ENCODE peak calls at places on chromosomes 5 and 9, in six cellular contexts. Z is HCT116, V is SK-N-SH, R is K562, K is HepG2, A is H1. H is an unnamed sample.

GRCh38 chr5:145951071-145951470 is 14.7 kb downstream of the SH3RF2 start:
- DNase-seq in A (no peak), V (no peak), Z (no peak), R (no peak), K (no peak), H (no peak)

GRCh38 chr9:20529837-20530236 is 92.5 kb downstream of the MLLT3 start:
- DNase-seq in V (no peak), K (no peak), Z (no peak), A (no peak), R (no peak), H (no peak)

GRCh38 chr5:21783079-21783478 is 1070.1 kb downstream of the CDH12 start:
- DNase-seq in Z (no peak), A (no peak), K (no peak), R (no peak), V (no peak), H (no peak)

GRCh38 chr9:4987996-4988421 is 2.9 kb downstream of the JAK2 start:
- DNase-seq in V (peak; percentile 69), R (peak; percentile 61), A (peak; percentile 76), K (peak; percentile 66), Z (peak; percentile 48), H (peak; percentile 66)

GRCh38 chr9:76716270-76716669 is 48.0 kb upstream of the PCA3 start:
- DNase-seq in K (no peak), A (no peak), V (no peak), Z (no peak), R (no peak), H (no peak)

GRCh38 chr5:66843065-66843464 is 246.9 kb downstream of the MAST4 start:
- DNase-seq in V (no peak), Z (no peak), K (no peak), R (no peak), A (no peak), H (no peak)

GRCh38 chr9:20356392-20357206 is 265.7 kb downstream of the MLLT3 start:
- DNase-seq in A (peak; percentile 61), V (peak; percentile 68), R (no peak), Z (peak; percentile 43), K (peak; percentile 64), H (peak; percentile 36)

GRCh38 chr9:38620483-38621433 is at the start of gene ANKRD18A:
- DNase-seq in V (peak; percentile 91), R (no peak), Z (peak; percentile 83), K (peak; percentile 89), A (peak; percentile 94), H (no peak)

GRCh38 chr5:143183989-143184388 is 219.5 kb downstream of the NR3C1 start:
- DNase-seq in V (no peak), Z (no peak), R (no peak), A (no peak), K (no peak), H (no peak)

GRCh38 chr5:134112726-134113571 is 1.5 kb upstream of the TCF7 start:
- DNase-seq in Z (no peak), A (no peak), R (no peak), K (no peak), V (no peak), H (no peak)

GRCh38 chr9:78121488-78121887 is 89.9 kb upstream of the GNAQ start:
- DNase-seq in R (peak; percentile 31), K (peak; percentile 36), V (peak; percentile 39), A (peak; percentile 83), Z (peak; percentile 35), H (no peak)

GRCh38 chr5:24850911-24851310 is 206.1 kb upstream of the CDH10 start:
- DNase-seq in V (no peak), K (no peak), R (no peak), A (no peak), Z (no peak), H (no peak)
- TF ChIP-seq YY1 in V (no peak), K (no peak), R (no peak), A (no peak), Z (no peak), H (no peak)

GRCh38 chr9:135282808-135283207 is 195.3 kb downstream of the OLFM1 start:
- DNase-seq in K (no peak), R (no peak), A (no peak), Z (no peak), V (no peak), H (no peak)

GRCh38 chr9:135283621-135284020 is 196.0 kb upstream of the PPP1R26 start:
- DNase-seq in K (no peak), A (no peak), Z (no peak), V (no peak), R (no peak), H (no peak)

GRCh38 chr9:135281661-135282000 is 194.2 kb downstream of the OLFM1 start:
- DNase-seq in Z (no peak), A (no peak), R (no peak), V (peak; percentile 71), K (no peak), H (no peak)

GRCh38 chr9:135281151-135281550 is 193.7 kb downstream of the OLFM1 start:
- DNase-seq in A (peak; percentile 69), V (no peak), R (no peak), K (no peak), Z (no peak), H (no peak)

GRCh38 chr9:135282001-135282731 is 194.7 kb downstream of the OLFM1 start:
- DNase-seq in K (peak; percentile 6), V (peak; percentile 89), A (no peak), R (no peak), Z (peak; percentile 27), H (no peak)
- TF ChIP-seq JUND in K (no peak), V (no peak), A (no peak), R (no peak), Z (no peak), H (no peak)

DNA sequence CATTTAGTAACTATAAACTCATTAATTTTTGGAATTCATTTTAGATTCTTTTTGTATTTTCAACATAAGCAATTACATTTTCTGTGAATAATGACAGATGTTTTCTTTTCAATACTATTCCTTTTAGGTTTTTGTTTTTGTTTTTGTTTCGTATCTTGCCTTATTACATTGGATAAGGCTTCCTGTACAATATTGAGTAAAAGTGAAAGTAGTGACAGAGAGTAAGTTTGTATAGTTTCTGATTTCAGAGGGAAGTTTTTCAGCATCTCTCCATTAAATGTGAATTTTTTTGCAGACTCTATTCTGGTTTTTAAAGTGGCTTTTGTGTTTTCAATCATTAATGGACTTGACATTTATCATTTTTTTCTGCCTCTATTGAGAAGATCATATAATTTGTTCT is 12.8 kb upstream of the CAMK4 start:
- DNase-seq in Z (no peak), V (no peak), A (no peak), K (no peak), R (no peak), H (no peak)
- TF ChIP-seq YY1 in Z (no peak), V (no peak), A (no peak), K (no peak), R (no peak), H (no peak)

GRCh38 chr9:115891929-115892328 is 261.7 kb upstream of the PAPPA start:
- DNase-seq in R (no peak), Z (no peak), K (no peak), V (no peak), A (no peak), H (no peak)
- TF ChIP-seq JUND in R (no peak), Z (no peak), K (no peak), V (peak; percentile 41), A (no peak), H (no peak)